ENCODE peak calls at places on chromosomes 7 and 10, in ten cellular contexts. H is AG09309, L is prostate gland, Z is small intestine, C is NCI-H1105, G is heart left ventricle, R is transverse colon, K is fibroblast of the aortic adventitia, E is GM23338, F is tibial nerve. O is an unnamed sample.

GRCh38 chr10:63415635-63416244 is 50.0 kb downstream of the JMJD1C start:
- DNase-seq in K (no peak), H (no peak), E (no peak), R (no peak), F (no peak), G (no peak), L (no peak), C (no peak), Z (no peak), O (no peak)

GRCh38 chr7:131284702-131285419 is 42.8 kb upstream of the MKLN1 start:
- DNase-seq in G (peak; percentile 41), K (peak; percentile 82), F (peak; percentile 51), L (peak; percentile 94), Z (no peak), E (no peak), C (no peak), R (no peak), H (no peak), O (no peak)

GRCh38 chr7:84362360-84362759 is 167.8 kb upstream of the SEMA3A start:
- DNase-seq in R (no peak), C (no peak), F (no peak), E (no peak), Z (no peak), H (no peak), L (no peak), G (no peak), K (no peak), O (no peak)

GRCh38 chr7:12584940-12585339 is 14.4 kb downstream of the SCIN start:
- DNase-seq in G (no peak), Z (peak; percentile 73), R (peak; percentile 21), C (no peak), E (no peak), K (no peak), F (no peak), L (no peak), H (no peak), O (no peak)

GRCh38 chr7:18895456-18895855 is 222.0 kb downstream of the TWIST1 start:
- DNase-seq in C (no peak), Z (no peak), G (no peak), F (no peak), K (peak; percentile 75), R (no peak), H (peak; percentile 32), L (no peak), E (no peak), O (no peak)

GRCh38 chr7:16055263-16055976 is 365.9 kb downstream of the CRPPA start:
- DNase-seq in E (no peak), H (no peak), C (no peak), L (no peak), F (no peak), K (no peak), G (no peak), R (no peak), Z (no peak), O (no peak)

GRCh38 chr7:49783446-49783845 is 10.0 kb downstream of the VWC2 start:
- DNase-seq in F (no peak), H (no peak), C (no peak), R (no peak), G (peak; percentile 89), E (no peak), K (no peak), Z (no peak), L (no peak), O (no peak)

GRCh38 chr10:129344103-129344502 is 122.9 kb upstream of the MGMT start:
- DNase-seq in L (no peak), Z (no peak), F (no peak), E (no peak), H (no peak), R (no peak), G (no peak), C (no peak), K (no peak), O (no peak)

GRCh38 chr7:100396421-100396982 is 23.2 kb downstream of the PILRA start:
- DNase-seq in E (no peak), G (no peak), Z (peak; percentile 19), L (no peak), K (no peak), R (peak; percentile 41), H (no peak), C (no peak), F (no peak), O (no peak)

GRCh38 chr10:13642293-13642692 is 55.5 kb downstream of the PRPF18 start:
- DNase-seq in K (no peak), E (peak; percentile 8), L (no peak), F (no peak), C (no peak), G (no peak), H (no peak), Z (no peak), R (no peak), O (no peak)

GRCh38 chr10:122468923-122469781 is 7.8 kb downstream of the HTRA1 start:
- DNase-seq in F (no peak), E (no peak), G (no peak), K (peak; percentile 94), C (no peak), H (peak; percentile 98), R (no peak), L (no peak), Z (no peak), O (no peak)

GRCh38 chr7:127530148-127530547 is 55.2 kb downstream of the GCC1 start:
- DNase-seq in C (no peak), K (no peak), R (no peak), E (no peak), L (no peak), F (no peak), Z (no peak), H (no peak), G (no peak), O (no peak)

GRCh38 chr7:112211348-112211907 is 4.9 kb downstream of the ZNF277 start:
- DNase-seq in R (no peak), K (peak; percentile 69), G (no peak), C (no peak), H (no peak), E (no peak), F (no peak), Z (peak; percentile 46), L (peak; percentile 12), O (no peak)

GRCh38 chr7:156039971-156040677 is 227.9 kb upstream of the SHH start:
- DNase-seq in E (peak; percentile 5), G (no peak), H (no peak), K (no peak), L (no peak), F (no peak), Z (no peak), C (no peak), R (no peak), O (no peak)

GRCh38 chr10:60351191-60351853 is 38.4 kb downstream of the ANK3 start:
- DNase-seq in L (no peak), C (no peak), E (no peak), G (no peak), H (no peak), F (no peak), K (no peak), R (no peak), Z (no peak), O (no peak)

GRCh38 chr7:130288829-130289228 is 4.1 kb upstream of the CPA4 start:
- DNase-seq in C (no peak), F (no peak), Z (no peak), E (no peak), K (no peak), R (no peak), H (no peak), G (no peak), L (no peak), O (no peak)

O was measured in CMK.